ENCODE peak calls at places on chromosomes 4 and X, in seven cellular contexts. One of them, this sample, is unnamed.

GRCh38 chr4:8015512-8015911 is 75.9 kb upstream of the AFAP1 start:
- DNase-seq in H9: no peak
- DNase-seq in mesendoderm: peak; percentile 16
- DNase-seq in H1: no peak
- DNase-seq in mesenchymal stem cell: peak; percentile 14
- DNase-seq in neuronal stem cell: no peak
- DNase-seq in trophoblast cell: no peak
- DNase-seq in this sample: peak; percentile 10

GRCh38 chrX:34873500-34874225 is 68.9 kb upstream of the FAM47B start:
- DNase-seq in mesenchymal stem cell: no peak
- DNase-seq in mesendoderm: no peak
- DNase-seq in H1: no peak
- DNase-seq in H9: no peak
- DNase-seq in trophoblast cell: no peak
- DNase-seq in neuronal stem cell: no peak
- DNase-seq in this sample: peak; percentile 36

GRCh38 chr4:182918791-182919302 is 1.7 kb upstream of the DCTD start:
- DNase-seq in trophoblast cell: no peak
- DNase-seq in mesendoderm: no peak
- DNase-seq in H9: no peak
- DNase-seq in neuronal stem cell: no peak
- DNase-seq in mesenchymal stem cell: peak; percentile 12
- DNase-seq in H1: no peak
- DNase-seq in this sample: no peak

GRCh38 chr4:100517864-100518341 is at the start of gene EMCN:
- DNase-seq in trophoblast cell: no peak
- DNase-seq in mesenchymal stem cell: peak; percentile 47
- DNase-seq in mesendoderm: no peak
- DNase-seq in neuronal stem cell: no peak
- DNase-seq in H1: no peak
- DNase-seq in H9: no peak
- DNase-seq in this sample: no peak

GRCh38 chr4:78612398-78613005 is 60.9 kb downstream of the ANXA3 start:
- DNase-seq in trophoblast cell: peak; percentile 53
- DNase-seq in mesendoderm: peak; percentile 25
- DNase-seq in H9: no peak
- DNase-seq in neuronal stem cell: no peak
- DNase-seq in H1: no peak
- DNase-seq in mesenchymal stem cell: peak; percentile 56
- DNase-seq in this sample: peak; percentile 61

GRCh38 chrX:17584248-17584681 is 153.0 kb upstream of the SCML1 start:
- DNase-seq in mesenchymal stem cell: no peak
- DNase-seq in mesendoderm: peak; percentile 22
- DNase-seq in H1: no peak
- DNase-seq in H9: no peak
- DNase-seq in neuronal stem cell: no peak
- DNase-seq in trophoblast cell: no peak
- DNase-seq in this sample: peak; percentile 60

GRCh38 chr4:129064717-129065116 is 28.6 kb downstream of the SCLT1 start:
- DNase-seq in H1: no peak
- DNase-seq in mesendoderm: no peak
- DNase-seq in mesenchymal stem cell: peak; percentile 3
- DNase-seq in trophoblast cell: no peak
- DNase-seq in H9: no peak
- DNase-seq in neuronal stem cell: no peak
- DNase-seq in this sample: peak; percentile 77

GRCh38 chr4:183348136-183348535 is 25.9 kb upstream of the CLDN24 start:
- DNase-seq in H9: no peak
- DNase-seq in H1: no peak
- DNase-seq in trophoblast cell: no peak
- DNase-seq in neuronal stem cell: no peak
- DNase-seq in mesenchymal stem cell: no peak
- DNase-seq in mesendoderm: no peak
- DNase-seq in this sample: no peak

GRCh38 chr4:67871867-67872266 is 11.9 kb downstream of the TMPRSS11D start:
- DNase-seq in neuronal stem cell: no peak
- DNase-seq in mesenchymal stem cell: peak; percentile 52
- DNase-seq in trophoblast cell: peak; percentile 73
- DNase-seq in H1: no peak
- DNase-seq in mesendoderm: peak; percentile 44
- DNase-seq in H9: no peak
- DNase-seq in this sample: peak; percentile 61

GRCh38 chrX:87110142-87110541 is 407.5 kb upstream of the KLHL4 start:
- DNase-seq in mesendoderm: no peak
- DNase-seq in H9: no peak
- DNase-seq in trophoblast cell: no peak
- DNase-seq in mesenchymal stem cell: no peak
- DNase-seq in H1: no peak
- DNase-seq in neuronal stem cell: no peak
- DNase-seq in this sample: no peak

GRCh38 chr4:13092702-13093101 is 391.4 kb downstream of the RAB28 start:
- DNase-seq in H1: no peak
- DNase-seq in trophoblast cell: no peak
- DNase-seq in H9: no peak
- DNase-seq in mesenchymal stem cell: no peak
- DNase-seq in neuronal stem cell: no peak
- DNase-seq in mesendoderm: no peak
- DNase-seq in this sample: no peak

GRCh38 chrX:109475174-109475891 is 6.6 kb downstream of the GUCY2F start:
- DNase-seq in mesendoderm: peak; percentile 91
- DNase-seq in trophoblast cell: peak; percentile 58
- DNase-seq in neuronal stem cell: peak; percentile 45
- DNase-seq in mesenchymal stem cell: peak; percentile 46
- DNase-seq in H1: peak; percentile 54
- DNase-seq in H9: peak; percentile 92
- DNase-seq in this sample: peak; percentile 34

GRCh38 chr4:187302456-187302855 is 578.8 kb upstream of the FAT1 start:
- DNase-seq in mesendoderm: no peak
- DNase-seq in trophoblast cell: no peak
- DNase-seq in H9: no peak
- DNase-seq in neuronal stem cell: no peak
- DNase-seq in H1: no peak
- DNase-seq in mesenchymal stem cell: no peak
- DNase-seq in this sample: peak; percentile 39

GRCh38 chr4:223913-224497 is 81.3 kb downstream of the ZNF732 start:
- DNase-seq in H1: no peak
- DNase-seq in trophoblast cell: no peak
- DNase-seq in H9: no peak
- DNase-seq in neuronal stem cell: no peak
- DNase-seq in mesenchymal stem cell: no peak
- DNase-seq in mesendoderm: no peak
- DNase-seq in this sample: no peak

GRCh38 chr4:6782147-6782845 is at the start of gene KIAA0232:
- DNase-seq in trophoblast cell: peak; percentile 93
- DNase-seq in mesendoderm: peak; percentile 95
- DNase-seq in mesenchymal stem cell: peak; percentile 94
- DNase-seq in H1: peak; percentile 91
- DNase-seq in neuronal stem cell: peak; percentile 93
- DNase-seq in H9: peak; percentile 88
- DNase-seq in this sample: peak; percentile 93

GRCh38 chrX:111127038-111127437 is 31.0 kb downstream of the PAK3 start:
- DNase-seq in H1: no peak
- DNase-seq in mesendoderm: no peak
- DNase-seq in H9: no peak
- DNase-seq in mesenchymal stem cell: no peak
- DNase-seq in neuronal stem cell: no peak
- DNase-seq in trophoblast cell: no peak
- DNase-seq in this sample: no peak
- H3K79me1 ChIP-seq in H1: no peaks in the 10 kb centered on the region
- H3K79me1 ChIP-seq in mesendoderm: no peaks in the 10 kb centered on the region
- H3K79me1 ChIP-seq in H9: no peaks in the 10 kb centered on the region
- H3K79me1 ChIP-seq in mesenchymal stem cell: no peaks in the 10 kb centered on the region
- H3K79me1 ChIP-seq in neuronal stem cell: no peaks in the 10 kb centered on the region
- H3K79me1 ChIP-seq in trophoblast cell: no peaks in the 10 kb centered on the region
- H3K79me1 ChIP-seq in this sample: no peaks in the 10 kb centered on the region

GRCh38 chr4:44716597-44716996 is 9.8 kb downstream of the GNPDA2 start:
- DNase-seq in mesendoderm: no peak
- DNase-seq in H9: no peak
- DNase-seq in trophoblast cell: no peak
- DNase-seq in H1: no peak
- DNase-seq in mesenchymal stem cell: no peak
- DNase-seq in neuronal stem cell: no peak
- DNase-seq in this sample: no peak

DNA sequence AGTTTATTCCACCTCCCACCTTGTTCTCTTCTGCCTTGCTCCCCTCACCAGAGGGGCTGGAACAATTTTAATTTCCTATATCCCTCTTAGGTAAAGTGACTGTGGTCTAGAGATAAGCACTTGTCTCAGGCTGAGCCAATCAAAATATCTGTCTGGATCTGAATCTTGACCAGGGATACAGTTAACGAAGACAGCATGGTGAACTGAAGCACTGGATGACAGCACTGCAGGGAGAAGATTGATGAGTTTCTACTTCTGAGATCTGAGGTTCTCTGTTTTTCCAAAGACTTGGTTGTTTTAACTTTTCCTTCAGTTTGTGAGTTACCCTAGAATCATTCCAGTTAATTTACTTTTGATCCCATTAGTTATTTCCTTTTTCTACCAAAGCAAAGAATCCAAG is 13.2 kb downstream of the GNPDA2 start:
- DNase-seq in neuronal stem cell: no peak
- DNase-seq in mesenchymal stem cell: no peak
- DNase-seq in mesendoderm: no peak
- DNase-seq in H9: no peak
- DNase-seq in trophoblast cell: no peak
- DNase-seq in H1: no peak
- DNase-seq in this sample: no peak
- H3K79me1 ChIP-seq in neuronal stem cell: no peaks in the 10 kb centered on the region
- H3K79me1 ChIP-seq in mesenchymal stem cell: peaks cover 4% of the 10 kb centered on the region
- H3K79me1 ChIP-seq in mesendoderm: no peaks in the 10 kb centered on the region
- H3K79me1 ChIP-seq in H9: no peaks in the 10 kb centered on the region
- H3K79me1 ChIP-seq in trophoblast cell: no peaks in the 10 kb centered on the region
- H3K79me1 ChIP-seq in H1: no peaks in the 10 kb centered on the region
- H3K79me1 ChIP-seq in this sample: no peaks in the 10 kb centered on the region

DNA sequence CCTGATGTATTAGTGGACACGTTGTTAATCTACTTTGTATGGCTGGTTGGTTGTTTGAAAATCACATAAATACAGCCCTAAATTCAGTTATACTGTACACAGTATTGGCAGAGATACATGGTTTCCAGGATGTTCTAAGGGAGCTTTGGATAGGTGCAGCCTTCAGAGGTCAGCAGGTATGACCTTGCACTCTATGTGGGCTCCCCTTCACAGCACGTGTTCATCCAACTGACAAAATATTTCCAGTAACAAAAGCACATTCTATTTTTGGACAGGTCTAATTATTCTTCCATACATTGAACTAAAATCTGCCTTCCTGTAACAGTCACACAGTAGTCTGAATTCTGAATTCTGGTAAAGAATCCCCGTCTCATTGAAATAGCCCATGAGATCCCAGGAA is 92.8 kb upstream of the RAPGEF2 start:
- DNase-seq in neuronal stem cell: no peak
- DNase-seq in trophoblast cell: no peak
- DNase-seq in H1: no peak
- DNase-seq in H9: no peak
- DNase-seq in mesenchymal stem cell: no peak
- DNase-seq in mesendoderm: no peak
- DNase-seq in this sample: no peak
- H3K79me1 ChIP-seq in neuronal stem cell: no peaks in the 10 kb centered on the region
- H3K79me1 ChIP-seq in trophoblast cell: peaks cover 1% of the 10 kb centered on the region
- H3K79me1 ChIP-seq in H1: no peaks in the 10 kb centered on the region
- H3K79me1 ChIP-seq in H9: no peaks in the 10 kb centered on the region
- H3K79me1 ChIP-seq in mesenchymal stem cell: no peaks in the 10 kb centered on the region
- H3K79me1 ChIP-seq in mesendoderm: no peaks in the 10 kb centered on the region
- H3K79me1 ChIP-seq in this sample: no peaks in the 10 kb centered on the region

DNA sequence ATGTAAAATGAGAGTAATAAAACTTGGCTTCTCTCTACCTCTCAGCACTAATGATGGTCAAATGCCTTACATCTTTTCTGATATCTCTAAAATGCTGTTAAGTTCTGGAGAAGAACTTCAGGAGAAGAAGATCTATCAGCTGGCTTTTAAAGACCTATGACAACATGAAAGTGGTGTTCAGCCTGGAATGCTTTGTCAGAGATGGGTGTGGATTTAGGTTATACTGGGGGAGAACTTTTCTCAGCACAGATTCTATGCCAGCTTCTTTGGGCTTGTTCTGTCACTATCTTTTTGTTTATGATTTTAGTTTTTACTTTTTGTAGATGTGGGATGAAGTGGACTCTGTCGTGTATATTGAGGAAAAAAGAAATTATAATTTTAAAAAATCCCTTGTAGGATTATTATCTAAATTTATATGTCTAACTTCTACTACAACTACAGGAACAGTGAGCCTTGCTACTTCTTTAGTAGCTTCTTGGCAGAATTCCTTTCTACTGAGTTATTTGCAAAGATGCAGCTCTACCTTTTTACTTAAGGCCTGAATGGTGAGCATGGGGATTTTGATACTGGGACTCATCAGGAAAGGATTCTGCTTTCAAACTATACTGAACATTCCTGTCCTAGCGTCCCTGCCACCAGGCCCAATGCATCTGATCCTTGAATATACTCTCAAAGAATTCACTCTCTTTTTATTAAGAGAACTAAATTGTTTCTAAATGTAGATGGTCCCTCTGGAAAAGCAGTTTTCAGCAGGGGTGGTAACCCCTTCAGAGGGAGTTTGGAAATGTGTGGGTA is 19.6 kb downstream of the CYP2U1 start:
- DNase-seq in mesenchymal stem cell: no peak
- DNase-seq in trophoblast cell: peak; percentile 54
- DNase-seq in mesendoderm: no peak
- DNase-seq in neuronal stem cell: no peak
- DNase-seq in H1: no peak
- DNase-seq in H9: no peak
- DNase-seq in this sample: peak; percentile 16
- H3K79me1 ChIP-seq in mesenchymal stem cell: no peaks in the 10 kb centered on the region
- H3K79me1 ChIP-seq in trophoblast cell: no peaks in the 10 kb centered on the region
- H3K79me1 ChIP-seq in mesendoderm: no peaks in the 10 kb centered on the region
- H3K79me1 ChIP-seq in neuronal stem cell: no peaks in the 10 kb centered on the region
- H3K79me1 ChIP-seq in H1: no peaks in the 10 kb centered on the region
- H3K79me1 ChIP-seq in H9: no peaks in the 10 kb centered on the region
- H3K79me1 ChIP-seq in this sample: no peaks in the 10 kb centered on the region

GRCh38 chr4:177187371-177187770 is 122.3 kb upstream of the NEIL3 start:
- DNase-seq in mesenchymal stem cell: no peak
- DNase-seq in trophoblast cell: no peak
- DNase-seq in neuronal stem cell: no peak
- DNase-seq in mesendoderm: no peak
- DNase-seq in H1: no peak
- DNase-seq in H9: no peak
- DNase-seq in this sample: peak; percentile 53
- H3K79me1 ChIP-seq in mesenchymal stem cell: no peaks in the 10 kb centered on the region
- H3K79me1 ChIP-seq in trophoblast cell: no peaks in the 10 kb centered on the region
- H3K79me1 ChIP-seq in neuronal stem cell: no peaks in the 10 kb centered on the region
- H3K79me1 ChIP-seq in mesendoderm: no peaks in the 10 kb centered on the region
- H3K79me1 ChIP-seq in H1: no peaks in the 10 kb centered on the region
- H3K79me1 ChIP-seq in H9: no peaks in the 10 kb centered on the region
- H3K79me1 ChIP-seq in this sample: no peaks in the 10 kb centered on the region

GRCh38 chrX:9253211-9253610 is 211.6 kb upstream of the TBL1X start:
- DNase-seq in H9: no peak
- DNase-seq in H1: no peak
- DNase-seq in neuronal stem cell: no peak
- DNase-seq in mesenchymal stem cell: no peak
- DNase-seq in trophoblast cell: no peak
- DNase-seq in mesendoderm: no peak
- DNase-seq in this sample: no peak
- H3K79me1 ChIP-seq in H9: no peaks in the 10 kb centered on the region
- H3K79me1 ChIP-seq in H1: no peaks in the 10 kb centered on the region
- H3K79me1 ChIP-seq in neuronal stem cell: no peaks in the 10 kb centered on the region
- H3K79me1 ChIP-seq in mesenchymal stem cell: no peaks in the 10 kb centered on the region
- H3K79me1 ChIP-seq in trophoblast cell: no peaks in the 10 kb centered on the region
- H3K79me1 ChIP-seq in mesendoderm: no peaks in the 10 kb centered on the region
- H3K79me1 ChIP-seq in this sample: no peaks in the 10 kb centered on the region

This sample was measured in IMR-90.